ENCODE peak calls at places on chromosome 13, in four cellular contexts. One of them, this sample, is unnamed.

GRCh38 chr13:73924607-73925006 is 209.6 kb downstream of the KLF12 start:
- DNase-seq in neural crest cell: no peak
- DNase-seq in fibroblast of pulmonary artery: no peak
- DNase-seq in NCI-H748 treated with DMSO at 0.1 percent for 48 hours: no peak
- DNase-seq in this sample: no peak

GRCh38 chr13:51801631-51802099 is 2.3 kb downstream of the DHRS12 start:
- DNase-seq in neural crest cell: no peak
- DNase-seq in NCI-H748 treated with DMSO at 0.1 percent for 48 hours: no peak
- DNase-seq in fibroblast of pulmonary artery: no peak
- DNase-seq in this sample: no peak

GRCh38 chr13:26759907-26760834 is at the start of gene GPR12:
- DNase-seq in fibroblast of pulmonary artery: peak; percentile 6
- DNase-seq in neural crest cell: peak; percentile 4
- DNase-seq in NCI-H748 treated with DMSO at 0.1 percent for 48 hours: no peak
- DNase-seq in this sample: no peak

GRCh38 chr13:47291116-47291656 is 394.3 kb upstream of the HTR2A start:
- DNase-seq in NCI-H748 treated with DMSO at 0.1 percent for 48 hours: no peak
- DNase-seq in fibroblast of pulmonary artery: no peak
- DNase-seq in neural crest cell: no peak
- DNase-seq in this sample: no peak

GRCh38 chr13:110208116-110208515 is 98.8 kb downstream of the COL4A1 start:
- DNase-seq in fibroblast of pulmonary artery: no peak
- DNase-seq in neural crest cell: no peak
- DNase-seq in NCI-H748 treated with DMSO at 0.1 percent for 48 hours: no peak
- DNase-seq in this sample: no peak

GRCh38 chr13:51249767-51250741 is 27.9 kb downstream of the FAM124A start:
- DNase-seq in neural crest cell: no peak
- DNase-seq in NCI-H748 treated with DMSO at 0.1 percent for 48 hours: no peak
- DNase-seq in fibroblast of pulmonary artery: no peak
- DNase-seq in this sample: peak; percentile 48

GRCh38 chr13:79119578-79120107 is 286.4 kb downstream of the RBM26 start:
- DNase-seq in neural crest cell: no peak
- DNase-seq in NCI-H748 treated with DMSO at 0.1 percent for 48 hours: no peak
- DNase-seq in fibroblast of pulmonary artery: no peak
- DNase-seq in this sample: no peak

GRCh38 chr13:36029171-36029570 is 102.0 kb downstream of the DCLK1 start:
- DNase-seq in fibroblast of pulmonary artery: peak; percentile 54
- DNase-seq in NCI-H748 treated with DMSO at 0.1 percent for 48 hours: peak; percentile 83
- DNase-seq in neural crest cell: no peak
- DNase-seq in this sample: peak; percentile 8

GRCh38 chr13:114053026-114053425 is 79.2 kb upstream of the C13orf46 start:
- DNase-seq in NCI-H748 treated with DMSO at 0.1 percent for 48 hours: no peak
- DNase-seq in neural crest cell: no peak
- DNase-seq in fibroblast of pulmonary artery: peak; percentile 40
- DNase-seq in this sample: no peak

This sample was measured in HEK293T.